ENCODE peak calls at places on chromosome 12, in ten cellular contexts. One of them, this sample, is unnamed.

GRCh38 chr12:100247765-100248164 is 19.1 kb downstream of the DEPDC4 start:
- DNase-seq in progenitor cell of endocrine pancreas: no peak
- DNase-seq in right atrium auricular region: no peak
- DNase-seq in right lobe of liver: no peak
- DNase-seq in activated B cell treated with CpG ODN at 0.5 μM for 24 hours: no peak
- DNase-seq in NCI-H446: no peak
- DNase-seq in stimulated activated CD4-positive, alpha-beta T cell treated with anti-CD3 and anti-CD28 coated beads, TNF-alpha, amount 100 ng/mL, for 4 hours: no peak
- DNase-seq in AG10803: no peak
- DNase-seq in hepatocyte: no peak
- DNase-seq in psoas muscle: no peak
- DNase-seq in this sample: no peak

GRCh38 chr12:101564912-101565311 is 29.9 kb upstream of the MYBPC1 start:
- DNase-seq in stimulated activated CD4-positive, alpha-beta T cell treated with anti-CD3 and anti-CD28 coated beads, TNF-alpha, amount 100 ng/mL, for 4 hours: no peak
- DNase-seq in activated B cell treated with CpG ODN at 0.5 μM for 24 hours: no peak
- DNase-seq in AG10803: no peak
- DNase-seq in psoas muscle: no peak
- DNase-seq in hepatocyte: no peak
- DNase-seq in NCI-H446: peak; percentile 17
- DNase-seq in right atrium auricular region: no peak
- DNase-seq in progenitor cell of endocrine pancreas: no peak
- DNase-seq in right lobe of liver: no peak
- DNase-seq in this sample: no peak

GRCh38 chr12:123089631-123090353 is 61.1 kb downstream of the PITPNM2 start:
- DNase-seq in activated B cell treated with CpG ODN at 0.5 μM for 24 hours: no peak
- DNase-seq in right atrium auricular region: no peak
- DNase-seq in right lobe of liver: no peak
- DNase-seq in hepatocyte: peak; percentile 55
- DNase-seq in progenitor cell of endocrine pancreas: no peak
- DNase-seq in psoas muscle: no peak
- DNase-seq in NCI-H446: no peak
- DNase-seq in stimulated activated CD4-positive, alpha-beta T cell treated with anti-CD3 and anti-CD28 coated beads, TNF-alpha, amount 100 ng/mL, for 4 hours: no peak
- DNase-seq in AG10803: peak; percentile 96
- DNase-seq in this sample: no peak

GRCh38 chr12:95658386-95658785 is 107.1 kb upstream of the USP44 start:
- DNase-seq in stimulated activated CD4-positive, alpha-beta T cell treated with anti-CD3 and anti-CD28 coated beads, TNF-alpha, amount 100 ng/mL, for 4 hours: no peak
- DNase-seq in NCI-H446: no peak
- DNase-seq in activated B cell treated with CpG ODN at 0.5 μM for 24 hours: no peak
- DNase-seq in hepatocyte: peak; percentile 18
- DNase-seq in progenitor cell of endocrine pancreas: no peak
- DNase-seq in right atrium auricular region: no peak
- DNase-seq in right lobe of liver: no peak
- DNase-seq in AG10803: no peak
- DNase-seq in psoas muscle: no peak
- DNase-seq in this sample: no peak

GRCh38 chr12:6030081-6030480 is 85.0 kb upstream of the ANO2 start:
- DNase-seq in psoas muscle: no peak
- DNase-seq in progenitor cell of endocrine pancreas: no peak
- DNase-seq in NCI-H446: no peak
- DNase-seq in activated B cell treated with CpG ODN at 0.5 μM for 24 hours: no peak
- DNase-seq in stimulated activated CD4-positive, alpha-beta T cell treated with anti-CD3 and anti-CD28 coated beads, TNF-alpha, amount 100 ng/mL, for 4 hours: no peak
- DNase-seq in hepatocyte: no peak
- DNase-seq in right atrium auricular region: no peak
- DNase-seq in right lobe of liver: no peak
- DNase-seq in AG10803: no peak
- DNase-seq in this sample: no peak

GRCh38 chr12:57765003-57765697 is 1.7 kb downstream of the CYP27B1 start:
- DNase-seq in right lobe of liver: no peak
- DNase-seq in psoas muscle: peak; percentile 63
- DNase-seq in progenitor cell of endocrine pancreas: no peak
- DNase-seq in right atrium auricular region: no peak
- DNase-seq in activated B cell treated with CpG ODN at 0.5 μM for 24 hours: peak; percentile 47
- DNase-seq in NCI-H446: no peak
- DNase-seq in AG10803: no peak
- DNase-seq in stimulated activated CD4-positive, alpha-beta T cell treated with anti-CD3 and anti-CD28 coated beads, TNF-alpha, amount 100 ng/mL, for 4 hours: no peak
- DNase-seq in hepatocyte: peak; percentile 50
- DNase-seq in this sample: no peak

GRCh38 chr12:45234134-45234865 is 18.4 kb downstream of the ANO6 start:
- DNase-seq in psoas muscle: no peak
- DNase-seq in activated B cell treated with CpG ODN at 0.5 μM for 24 hours: no peak
- DNase-seq in AG10803: peak; percentile 98
- DNase-seq in stimulated activated CD4-positive, alpha-beta T cell treated with anti-CD3 and anti-CD28 coated beads, TNF-alpha, amount 100 ng/mL, for 4 hours: no peak
- DNase-seq in right lobe of liver: no peak
- DNase-seq in progenitor cell of endocrine pancreas: no peak
- DNase-seq in NCI-H446: peak; percentile 42
- DNase-seq in right atrium auricular region: peak; percentile 68
- DNase-seq in hepatocyte: peak; percentile 83
- DNase-seq in this sample: no peak

GRCh38 chr12:3032770-3033537 is 44.2 kb upstream of the TSPAN9 start:
- DNase-seq in hepatocyte: no peak
- DNase-seq in activated B cell treated with CpG ODN at 0.5 μM for 24 hours: no peak
- DNase-seq in stimulated activated CD4-positive, alpha-beta T cell treated with anti-CD3 and anti-CD28 coated beads, TNF-alpha, amount 100 ng/mL, for 4 hours: no peak
- DNase-seq in right lobe of liver: no peak
- DNase-seq in right atrium auricular region: no peak
- DNase-seq in psoas muscle: no peak
- DNase-seq in progenitor cell of endocrine pancreas: no peak
- DNase-seq in NCI-H446: no peak
- DNase-seq in AG10803: no peak
- DNase-seq in this sample: no peak

GRCh38 chr12:115260807-115261161 is 576.8 kb upstream of the TBX3 start:
- DNase-seq in psoas muscle: no peak
- DNase-seq in progenitor cell of endocrine pancreas: no peak
- DNase-seq in right atrium auricular region: no peak
- DNase-seq in activated B cell treated with CpG ODN at 0.5 μM for 24 hours: no peak
- DNase-seq in hepatocyte: no peak
- DNase-seq in right lobe of liver: no peak
- DNase-seq in stimulated activated CD4-positive, alpha-beta T cell treated with anti-CD3 and anti-CD28 coated beads, TNF-alpha, amount 100 ng/mL, for 4 hours: no peak
- DNase-seq in AG10803: no peak
- DNase-seq in NCI-H446: no peak
- DNase-seq in this sample: no peak

GRCh38 chr12:53101266-53101665 is 2.0 kb upstream of the SOAT2 start:
- DNase-seq in activated B cell treated with CpG ODN at 0.5 μM for 24 hours: no peak
- DNase-seq in right lobe of liver: no peak
- DNase-seq in stimulated activated CD4-positive, alpha-beta T cell treated with anti-CD3 and anti-CD28 coated beads, TNF-alpha, amount 100 ng/mL, for 4 hours: no peak
- DNase-seq in NCI-H446: no peak
- DNase-seq in hepatocyte: no peak
- DNase-seq in psoas muscle: no peak
- DNase-seq in progenitor cell of endocrine pancreas: no peak
- DNase-seq in AG10803: no peak
- DNase-seq in right atrium auricular region: no peak
- DNase-seq in this sample: peak; percentile 32

GRCh38 chr12:26224657-26225056 is 29.3 kb downstream of the SSPN start:
- DNase-seq in progenitor cell of endocrine pancreas: no peak
- DNase-seq in stimulated activated CD4-positive, alpha-beta T cell treated with anti-CD3 and anti-CD28 coated beads, TNF-alpha, amount 100 ng/mL, for 4 hours: no peak
- DNase-seq in hepatocyte: no peak
- DNase-seq in right atrium auricular region: no peak
- DNase-seq in NCI-H446: peak; percentile 28
- DNase-seq in right lobe of liver: no peak
- DNase-seq in psoas muscle: no peak
- DNase-seq in activated B cell treated with CpG ODN at 0.5 μM for 24 hours: no peak
- DNase-seq in AG10803: no peak
- DNase-seq in this sample: no peak

GRCh38 chr12:55699471-55700055 is 8.1 kb downstream of the ITGA7 start:
- DNase-seq in stimulated activated CD4-positive, alpha-beta T cell treated with anti-CD3 and anti-CD28 coated beads, TNF-alpha, amount 100 ng/mL, for 4 hours: no peak
- DNase-seq in progenitor cell of endocrine pancreas: no peak
- DNase-seq in hepatocyte: no peak
- DNase-seq in right atrium auricular region: no peak
- DNase-seq in NCI-H446: no peak
- DNase-seq in activated B cell treated with CpG ODN at 0.5 μM for 24 hours: no peak
- DNase-seq in psoas muscle: peak; percentile 24
- DNase-seq in right lobe of liver: peak; percentile 22
- DNase-seq in AG10803: no peak
- DNase-seq in this sample: peak; percentile 42

GRCh38 chr12:49345048-49345839 is 1.4 kb upstream of the DNAJC22 start:
- DNase-seq in progenitor cell of endocrine pancreas: peak; percentile 68
- DNase-seq in right lobe of liver: peak; percentile 64
- DNase-seq in right atrium auricular region: no peak
- DNase-seq in NCI-H446: peak; percentile 82
- DNase-seq in hepatocyte: peak; percentile 70
- DNase-seq in AG10803: no peak
- DNase-seq in activated B cell treated with CpG ODN at 0.5 μM for 24 hours: peak; percentile 41
- DNase-seq in stimulated activated CD4-positive, alpha-beta T cell treated with anti-CD3 and anti-CD28 coated beads, TNF-alpha, amount 100 ng/mL, for 4 hours: no peak
- DNase-seq in psoas muscle: no peak
- DNase-seq in this sample: no peak

GRCh38 chr12:738712-739111 is 13.7 kb upstream of the WNK1 start:
- DNase-seq in AG10803: no peak
- DNase-seq in right atrium auricular region: no peak
- DNase-seq in psoas muscle: no peak
- DNase-seq in NCI-H446: no peak
- DNase-seq in hepatocyte: no peak
- DNase-seq in right lobe of liver: no peak
- DNase-seq in stimulated activated CD4-positive, alpha-beta T cell treated with anti-CD3 and anti-CD28 coated beads, TNF-alpha, amount 100 ng/mL, for 4 hours: no peak
- DNase-seq in progenitor cell of endocrine pancreas: no peak
- DNase-seq in activated B cell treated with CpG ODN at 0.5 μM for 24 hours: no peak
- DNase-seq in this sample: no peak

GRCh38 chr12:8572507-8572906 is 31.8 kb upstream of the CLEC4E start:
- DNase-seq in hepatocyte: no peak
- DNase-seq in progenitor cell of endocrine pancreas: no peak
- DNase-seq in psoas muscle: no peak
- DNase-seq in right lobe of liver: no peak
- DNase-seq in stimulated activated CD4-positive, alpha-beta T cell treated with anti-CD3 and anti-CD28 coated beads, TNF-alpha, amount 100 ng/mL, for 4 hours: no peak
- DNase-seq in activated B cell treated with CpG ODN at 0.5 μM for 24 hours: no peak
- DNase-seq in NCI-H446: no peak
- DNase-seq in right atrium auricular region: no peak
- DNase-seq in AG10803: no peak
- DNase-seq in this sample: no peak

GRCh38 chr12:28622416-28622815 is 432.2 kb downstream of the CCDC91 start:
- DNase-seq in psoas muscle: no peak
- DNase-seq in activated B cell treated with CpG ODN at 0.5 μM for 24 hours: no peak
- DNase-seq in stimulated activated CD4-positive, alpha-beta T cell treated with anti-CD3 and anti-CD28 coated beads, TNF-alpha, amount 100 ng/mL, for 4 hours: no peak
- DNase-seq in AG10803: peak; percentile 48
- DNase-seq in NCI-H446: no peak
- DNase-seq in right lobe of liver: no peak
- DNase-seq in hepatocyte: no peak
- DNase-seq in right atrium auricular region: no peak
- DNase-seq in progenitor cell of endocrine pancreas: no peak
- DNase-seq in this sample: no peak

GRCh38 chr12:18224745-18225144 is 36.6 kb upstream of the PIK3C2G start:
- DNase-seq in NCI-H446: peak; percentile 64
- DNase-seq in activated B cell treated with CpG ODN at 0.5 μM for 24 hours: no peak
- DNase-seq in AG10803: peak; percentile 48
- DNase-seq in hepatocyte: peak; percentile 48
- DNase-seq in psoas muscle: no peak
- DNase-seq in progenitor cell of endocrine pancreas: no peak
- DNase-seq in right lobe of liver: no peak
- DNase-seq in stimulated activated CD4-positive, alpha-beta T cell treated with anti-CD3 and anti-CD28 coated beads, TNF-alpha, amount 100 ng/mL, for 4 hours: no peak
- DNase-seq in right atrium auricular region: no peak
- DNase-seq in this sample: no peak

GRCh38 chr12:76644950-76645349 is 85.4 kb upstream of the OSBPL8 start:
- DNase-seq in progenitor cell of endocrine pancreas: no peak
- DNase-seq in stimulated activated CD4-positive, alpha-beta T cell treated with anti-CD3 and anti-CD28 coated beads, TNF-alpha, amount 100 ng/mL, for 4 hours: no peak
- DNase-seq in right atrium auricular region: no peak
- DNase-seq in right lobe of liver: no peak
- DNase-seq in hepatocyte: no peak
- DNase-seq in activated B cell treated with CpG ODN at 0.5 μM for 24 hours: no peak
- DNase-seq in AG10803: no peak
- DNase-seq in psoas muscle: no peak
- DNase-seq in NCI-H446: no peak
- DNase-seq in this sample: no peak

GRCh38 chr12:27967551-27968054 is 4.9 kb downstream of the PTHLH start:
- DNase-seq in NCI-H446: peak; percentile 75
- DNase-seq in right lobe of liver: no peak
- DNase-seq in psoas muscle: no peak
- DNase-seq in AG10803: peak; percentile 65
- DNase-seq in stimulated activated CD4-positive, alpha-beta T cell treated with anti-CD3 and anti-CD28 coated beads, TNF-alpha, amount 100 ng/mL, for 4 hours: no peak
- DNase-seq in hepatocyte: no peak
- DNase-seq in activated B cell treated with CpG ODN at 0.5 μM for 24 hours: no peak
- DNase-seq in progenitor cell of endocrine pancreas: no peak
- DNase-seq in right atrium auricular region: no peak
- DNase-seq in this sample: no peak

GRCh38 chr12:25904442-25904841 is 54.0 kb upstream of the RASSF8 start:
- DNase-seq in AG10803: peak; percentile 22
- DNase-seq in activated B cell treated with CpG ODN at 0.5 μM for 24 hours: no peak
- DNase-seq in right lobe of liver: no peak
- DNase-seq in progenitor cell of endocrine pancreas: no peak
- DNase-seq in psoas muscle: no peak
- DNase-seq in hepatocyte: no peak
- DNase-seq in NCI-H446: no peak
- DNase-seq in stimulated activated CD4-positive, alpha-beta T cell treated with anti-CD3 and anti-CD28 coated beads, TNF-alpha, amount 100 ng/mL, for 4 hours: no peak
- DNase-seq in right atrium auricular region: no peak
- DNase-seq in this sample: no peak

GRCh38 chr12:26402648-26403047 is 207.3 kb downstream of the SSPN start:
- DNase-seq in right atrium auricular region: no peak
- DNase-seq in stimulated activated CD4-positive, alpha-beta T cell treated with anti-CD3 and anti-CD28 coated beads, TNF-alpha, amount 100 ng/mL, for 4 hours: no peak
- DNase-seq in right lobe of liver: no peak
- DNase-seq in progenitor cell of endocrine pancreas: no peak
- DNase-seq in psoas muscle: no peak
- DNase-seq in hepatocyte: peak; percentile 27
- DNase-seq in AG10803: no peak
- DNase-seq in activated B cell treated with CpG ODN at 0.5 μM for 24 hours: no peak
- DNase-seq in NCI-H446: no peak
- DNase-seq in this sample: no peak

GRCh38 chr12:110689601-110690430 is 901 bp upstream of the HVCN1 start:
- DNase-seq in hepatocyte: peak; percentile 39
- DNase-seq in right lobe of liver: no peak
- DNase-seq in NCI-H446: no peak
- DNase-seq in progenitor cell of endocrine pancreas: no peak
- DNase-seq in right atrium auricular region: no peak
- DNase-seq in psoas muscle: peak; percentile 62
- DNase-seq in stimulated activated CD4-positive, alpha-beta T cell treated with anti-CD3 and anti-CD28 coated beads, TNF-alpha, amount 100 ng/mL, for 4 hours: no peak
- DNase-seq in activated B cell treated with CpG ODN at 0.5 μM for 24 hours: peak; percentile 61
- DNase-seq in AG10803: peak; percentile 12
- DNase-seq in this sample: no peak

GRCh38 chr12:133165776-133166175 is 15.5 kb upstream of the ZNF268 start:
- DNase-seq in right lobe of liver: no peak
- DNase-seq in progenitor cell of endocrine pancreas: no peak
- DNase-seq in AG10803: no peak
- DNase-seq in right atrium auricular region: no peak
- DNase-seq in psoas muscle: no peak
- DNase-seq in NCI-H446: no peak
- DNase-seq in activated B cell treated with CpG ODN at 0.5 μM for 24 hours: no peak
- DNase-seq in hepatocyte: no peak
- DNase-seq in stimulated activated CD4-positive, alpha-beta T cell treated with anti-CD3 and anti-CD28 coated beads, TNF-alpha, amount 100 ng/mL, for 4 hours: no peak
- DNase-seq in this sample: no peak

GRCh38 chr12:6551063-6551461 is 4.8 kb downstream of the IFFO1 start:
- DNase-seq in right atrium auricular region: peak; percentile 82
- DNase-seq in right lobe of liver: no peak
- DNase-seq in NCI-H446: no peak
- DNase-seq in hepatocyte: no peak
- DNase-seq in AG10803: peak; percentile 82
- DNase-seq in stimulated activated CD4-positive, alpha-beta T cell treated with anti-CD3 and anti-CD28 coated beads, TNF-alpha, amount 100 ng/mL, for 4 hours: no peak
- DNase-seq in progenitor cell of endocrine pancreas: no peak
- DNase-seq in psoas muscle: peak; percentile 94
- DNase-seq in activated B cell treated with CpG ODN at 0.5 μM for 24 hours: no peak
- DNase-seq in this sample: peak; percentile 78

GRCh38 chr12:26119391-26119981 is 5.4 kb downstream of the BHLHE41 start:
- DNase-seq in right atrium auricular region: no peak
- DNase-seq in right lobe of liver: no peak
- DNase-seq in progenitor cell of endocrine pancreas: no peak
- DNase-seq in hepatocyte: peak; percentile 75
- DNase-seq in activated B cell treated with CpG ODN at 0.5 μM for 24 hours: no peak
- DNase-seq in AG10803: peak; percentile 74
- DNase-seq in NCI-H446: peak; percentile 63
- DNase-seq in stimulated activated CD4-positive, alpha-beta T cell treated with anti-CD3 and anti-CD28 coated beads, TNF-alpha, amount 100 ng/mL, for 4 hours: no peak
- DNase-seq in psoas muscle: no peak
- DNase-seq in this sample: no peak

GRCh38 chr12:77124767-77125166 is 59.4 kb upstream of the E2F7 start:
- DNase-seq in AG10803: peak; percentile 58
- DNase-seq in right lobe of liver: no peak
- DNase-seq in right atrium auricular region: no peak
- DNase-seq in progenitor cell of endocrine pancreas: no peak
- DNase-seq in psoas muscle: no peak
- DNase-seq in NCI-H446: no peak
- DNase-seq in stimulated activated CD4-positive, alpha-beta T cell treated with anti-CD3 and anti-CD28 coated beads, TNF-alpha, amount 100 ng/mL, for 4 hours: no peak
- DNase-seq in activated B cell treated with CpG ODN at 0.5 μM for 24 hours: no peak
- DNase-seq in hepatocyte: no peak
- DNase-seq in this sample: no peak

GRCh38 chr12:103800252-103800771 is 40.7 kb downstream of the NT5DC3 start:
- DNase-seq in right atrium auricular region: peak; percentile 67
- DNase-seq in AG10803: peak; percentile 80
- DNase-seq in activated B cell treated with CpG ODN at 0.5 μM for 24 hours: no peak
- DNase-seq in stimulated activated CD4-positive, alpha-beta T cell treated with anti-CD3 and anti-CD28 coated beads, TNF-alpha, amount 100 ng/mL, for 4 hours: no peak
- DNase-seq in progenitor cell of endocrine pancreas: no peak
- DNase-seq in psoas muscle: peak; percentile 79
- DNase-seq in hepatocyte: peak; percentile 72
- DNase-seq in right lobe of liver: no peak
- DNase-seq in NCI-H446: peak; percentile 85
- DNase-seq in this sample: peak; percentile 70

GRCh38 chr12:21815306-21816062 is 41.0 kb upstream of the KCNJ8 start:
- DNase-seq in stimulated activated CD4-positive, alpha-beta T cell treated with anti-CD3 and anti-CD28 coated beads, TNF-alpha, amount 100 ng/mL, for 4 hours: no peak
- DNase-seq in activated B cell treated with CpG ODN at 0.5 μM for 24 hours: no peak
- DNase-seq in psoas muscle: no peak
- DNase-seq in right lobe of liver: no peak
- DNase-seq in NCI-H446: no peak
- DNase-seq in hepatocyte: no peak
- DNase-seq in right atrium auricular region: no peak
- DNase-seq in AG10803: peak; percentile 3
- DNase-seq in progenitor cell of endocrine pancreas: no peak
- DNase-seq in this sample: no peak